ENCODE peak calls at places on chromosomes 5 and 9, in eight cellular contexts. F, K, W, Z, Y, O, T and I are unnamed samples. For H3K4me1, the result is how much of the 10 kb centered on the place peaks cover.

GRCh38 chr5:9198399-9198798 is 347.5 kb downstream of the SEMA5A start:
- DNase-seq in K (no peak), F (peak), O (no peak), Y (no peak), Z (no peak), W (no peak), T (no peak), I (no peak)

GRCh38 chr5:43613370-43613769 is 10.4 kb downstream of the NNT start:
- DNase-seq in T (no peak), F (no peak), Z (no peak), W (no peak), O (no peak), K (no peak), Y (no peak), I (no peak)

GRCh38 chr5:172646716-172647285 is 5.7 kb downstream of the NEURL1B start:
- DNase-seq in O (no peak), T (peak), Y (peak), W (peak), K (peak), F (no peak), Z (no peak), I (no peak)

GRCh38 chr9:136602193-136602885 is 56.5 kb upstream of the NOTCH1 start:
- DNase-seq in K (no peak), Y (peak), T (no peak), F (no peak), Z (no peak), W (no peak), O (no peak), I (no peak)

GRCh38 chr5:84088996-84089395 is 295.7 kb downstream of the EDIL3 start:
- DNase-seq in O (no peak), K (no peak), T (no peak), Z (no peak), W (no peak), Y (peak), F (peak), I (no peak)

GRCh38 chr9:95104088-95104960 is 213.2 kb downstream of the FANCC start:
- DNase-seq in T (no peak), W (no peak), O (no peak), K (no peak), Y (no peak), F (no peak), Z (no peak), I (no peak)

GRCh38 chr5:122156724-122157325 is 27.5 kb downstream of the ZNF474 start:
- DNase-seq in K (no peak), Y (no peak), T (no peak), W (no peak), Z (no peak), O (no peak), F (peak), I (no peak)

GRCh38 chr9:4617752-4618151 is 44.3 kb upstream of the PLPP6 start:
- DNase-seq in F (no peak), T (no peak), K (no peak), O (no peak), W (no peak), Y (no peak), Z (no peak), I (no peak)

GRCh38 chr5:79640571-79641055 is 28.4 kb downstream of the TENT2 start:
- DNase-seq in Y (no peak), T (no peak), K (no peak), Z (no peak), W (no peak), F (peak), O (no peak), I (no peak)

GRCh38 chr5:67361932-67362729 is 165.5 kb upstream of the CD180 start:
- DNase-seq in W (no peak), Y (no peak), O (no peak), Z (no peak), F (peak), T (no peak), K (no peak), I (no peak)

GRCh38 chr9:17900604-17901003 is 321.7 kb downstream of the SH3GL2 start:
- DNase-seq in O (no peak), K (no peak), Z (no peak), T (no peak), Y (no peak), F (peak), W (no peak), I (no peak)

GRCh38 chr9:8799231-8800014 is 999.8 kb upstream of the DMAC1 start:
- DNase-seq in Y (no peak), F (no peak), O (no peak), W (no peak), T (no peak), K (no peak), Z (no peak), I (no peak)

GRCh38 chr9:125591888-125592287 is 115.1 kb downstream of the MAPKAP1 start:
- DNase-seq in T (no peak), K (no peak), Y (no peak), Z (no peak), W (no peak), F (no peak), O (no peak), I (no peak)

GRCh38 chr9:134657666-134658377 is 16.2 kb downstream of the COL5A1 start:
- DNase-seq in O (no peak), F (no peak), Y (no peak), K (no peak), Z (no peak), T (peak), W (no peak), I (peak)
- H3K27ac ChIP-seq in O (no peak), F (no peak), Y (no peak), K (no peak), Z (peak), T (no peak), W (peak), I (peak)

GRCh38 chr5:100539519-100539918 is 4.3 kb downstream of the FAM174A start:
- DNase-seq in F (no peak), Z (no peak), O (no peak), K (no peak), Y (no peak), W (no peak), T (no peak), I (no peak)
- H3K4me3 ChIP-seq in F (no peak), Z (no peak), O (no peak), K (no peak), Y (no peak), W (no peak), T (no peak), I (no peak)

DNA sequence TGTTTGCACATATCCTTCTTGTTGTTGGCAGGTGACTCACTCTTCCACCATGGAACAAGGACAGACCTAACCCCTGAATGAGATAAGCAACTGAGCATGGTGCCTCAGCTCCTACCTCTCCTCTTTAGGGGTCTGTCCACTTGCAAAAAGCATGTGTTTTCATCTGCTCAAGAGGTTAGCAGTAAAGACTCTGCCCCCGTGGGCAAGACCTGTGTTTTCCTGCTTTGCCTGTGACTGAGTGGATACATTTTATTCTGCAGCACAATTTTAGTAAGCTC is 111.0 kb upstream of the LIFR start:
- DNase-seq in T (no peak), W (no peak), O (no peak), F (no peak), Z (no peak), K (no peak), Y (no peak), I (no peak)
- H3K4me1 ChIP-seq in T (under half), W (under half), O (under half), F (under half), Z (under half), K (under half), Y (under half), I (under half)

GRCh38 chr5:44830951-44831350 is 22.2 kb downstream of the MRPS30 start:
- DNase-seq in K (no peak), Y (no peak), Z (no peak), T (no peak), W (no peak), O (no peak), F (no peak), I (no peak)

GRCh38 chr5:44833249-44833648 is 24.5 kb downstream of the MRPS30 start:
- DNase-seq in F (no peak), K (no peak), O (no peak), Y (no peak), T (no peak), Z (no peak), W (no peak), I (no peak)

GRCh38 chr5:44827681-44828080 is 18.9 kb downstream of the MRPS30 start:
- DNase-seq in T (no peak), F (no peak), K (no peak), O (no peak), W (no peak), Y (no peak), Z (no peak), I (no peak)

DNA sequence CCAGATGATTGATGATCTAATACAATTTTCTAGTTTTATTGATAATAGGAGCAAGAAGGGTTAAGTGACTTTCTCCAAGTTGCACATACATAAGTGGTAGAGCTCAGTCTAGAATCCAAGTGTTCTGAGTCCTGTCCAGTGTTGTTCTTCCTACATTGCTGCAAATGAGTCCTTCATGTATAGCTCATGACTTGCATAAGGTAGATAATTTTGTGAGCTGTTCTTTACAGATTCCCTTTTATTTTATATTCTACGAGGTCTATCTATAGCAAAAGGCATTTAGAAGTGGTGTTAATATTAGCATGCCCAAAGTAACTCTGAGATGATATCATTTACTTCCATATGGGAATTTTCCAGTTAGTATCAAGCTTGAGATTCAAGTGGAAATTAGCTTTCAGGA is 20.0 kb downstream of the MRPS30 start:
- DNase-seq in Y (no peak), O (no peak), T (no peak), Z (no peak), K (no peak), W (no peak), F (no peak), I (no peak)
- H3K27ac ChIP-seq in Y (no peak), O (no peak), T (no peak), Z (no peak), K (no peak), W (no peak), F (no peak), I (no peak)

GRCh38 chr9:972512-973294 is 3.8 kb upstream of the DMRT3 start:
- DNase-seq in T (no peak), W (no peak), Z (no peak), K (no peak), O (no peak), F (no peak), Y (no peak), I (no peak)
- H3K4me3 ChIP-seq in T (peak), W (peak), Z (peak), K (no peak), O (no peak), F (no peak), Y (peak), I (peak)

GRCh38 chr9:6090272-6090671 is 74.8 kb upstream of the RANBP6 start:
- DNase-seq in F (no peak), O (no peak), Z (no peak), K (peak), T (no peak), Y (no peak), W (peak), I (no peak)

GRCh38 chr9:6080154-6080716 is 64.8 kb upstream of the RANBP6 start:
- DNase-seq in O (peak), K (peak), Z (peak), T (peak), W (peak), F (peak), Y (peak), I (peak)

GRCh38 chr9:6090811-6091210 is 75.4 kb upstream of the RANBP6 start:
- DNase-seq in Y (no peak), Z (no peak), O (no peak), K (no peak), W (no peak), F (no peak), T (no peak), I (no peak)

DNA sequence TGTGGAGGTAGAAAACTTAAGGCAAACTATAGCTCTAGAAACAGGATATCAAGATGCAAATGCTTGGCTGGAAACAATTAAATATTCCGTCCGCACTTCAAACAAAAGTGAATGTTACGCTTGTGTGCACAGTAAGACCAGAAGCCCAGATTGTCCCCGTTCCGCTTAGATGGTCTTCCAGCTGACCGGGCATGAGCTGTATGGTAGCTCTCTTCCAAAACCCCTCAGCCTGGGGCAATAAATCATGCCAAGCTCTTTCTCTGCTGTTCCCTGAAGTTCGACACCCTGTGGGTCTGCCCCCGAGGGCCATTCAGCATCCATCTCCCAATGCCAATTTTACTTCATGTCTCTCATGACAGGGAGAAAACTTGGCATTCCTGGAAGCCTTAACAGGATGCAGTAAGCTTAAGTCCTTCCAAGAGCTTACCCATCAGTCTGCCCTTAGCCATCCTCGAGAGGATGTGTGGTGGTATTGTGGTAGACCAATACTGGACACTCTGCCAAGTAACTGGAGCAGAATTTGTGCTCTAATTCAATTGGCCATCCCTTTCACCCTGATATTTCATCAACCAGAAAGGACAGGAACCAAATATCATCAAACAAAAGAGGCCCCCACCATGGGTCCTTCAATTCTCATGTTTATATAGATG is 70.7 kb upstream of the RANBP6 start:
- DNase-seq in T (no peak), K (no peak), W (no peak), F (no peak), Z (no peak), O (no peak), Y (no peak), I (no peak)
- H3K4me1 ChIP-seq in T (under half), K (under half), W (under half), F (under half), Z (under half), O (under half), Y (under half), I (under half)

GRCh38 chr9:71680189-71680983 is 87.9 kb downstream of the CEMIP2 start:
- DNase-seq in Z (no peak), O (no peak), K (no peak), F (peak), T (no peak), Y (no peak), W (no peak), I (no peak)
- H3K27ac ChIP-seq in Z (peak), O (no peak), K (peak), F (peak), T (peak), Y (peak), W (no peak), I (no peak)

GRCh38 chr5:10445352-10445751 is 3.7 kb downstream of the ROPN1L start:
- DNase-seq in W (no peak), K (no peak), Y (no peak), T (no peak), O (no peak), F (no peak), Z (no peak), I (no peak)

GRCh38 chr5:10441992-10442435 is 335 bp downstream of the ROPN1L start:
- DNase-seq in O (no peak), Z (no peak), K (no peak), F (no peak), T (no peak), Y (no peak), W (no peak), I (no peak)

GRCh38 chr5:10441083-10441991 is at the start of gene ROPN1L:
- DNase-seq in F (peak), W (peak), Z (peak), Y (peak), O (peak), T (peak), K (peak), I (peak)

GRCh38 chr5:10440367-10440990 is 1.2 kb upstream of the ROPN1L start:
- DNase-seq in K (no peak), O (no peak), Y (no peak), Z (no peak), F (no peak), T (no peak), W (no peak), I (no peak)

DNA sequence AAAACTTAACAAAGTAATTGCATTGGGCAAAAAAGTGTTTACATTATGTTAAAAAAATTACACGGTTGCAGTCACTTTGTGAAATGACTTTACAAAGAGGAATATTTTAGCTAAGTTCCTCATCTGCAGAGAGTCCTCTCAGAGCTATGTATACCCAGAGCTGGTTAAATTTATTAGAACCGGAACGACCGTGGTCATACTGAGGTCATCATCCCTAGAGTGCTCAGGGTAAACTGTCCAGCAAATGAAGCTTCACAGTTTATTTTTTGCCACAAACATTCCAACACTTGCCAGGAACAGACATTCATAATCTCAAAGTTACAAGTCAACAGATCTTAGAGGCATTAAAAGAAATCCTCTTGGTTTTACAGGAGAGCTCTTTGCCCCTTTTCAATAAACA is 902 bp downstream of the ROPN1L start:
- DNase-seq in Y (no peak), Z (no peak), K (no peak), T (no peak), W (no peak), O (no peak), F (peak), I (no peak)
- H3K4me3 ChIP-seq in Y (no peak), Z (peak), K (no peak), T (peak), W (peak), O (peak), F (no peak), I (peak)

DNA sequence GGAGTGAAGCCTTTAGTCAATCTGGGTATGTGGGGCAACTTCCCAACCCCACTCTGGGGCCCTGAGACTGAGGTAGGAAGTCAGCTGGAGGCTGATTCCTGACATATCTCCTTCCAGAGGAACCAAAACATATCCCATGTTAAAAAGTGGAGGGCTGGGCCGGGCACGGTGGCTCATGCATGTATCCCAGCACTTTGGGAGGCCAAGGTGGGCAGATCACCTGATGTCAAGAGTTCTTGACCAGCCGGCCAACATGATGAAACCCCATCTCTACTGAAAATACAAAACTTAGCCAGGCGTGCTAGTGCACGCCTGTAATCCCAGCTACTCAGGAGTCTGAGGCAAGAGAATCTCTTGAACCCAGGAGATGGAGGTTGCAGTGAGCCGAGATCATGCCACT is 44.0 kb downstream of the CXXC5 start:
- DNase-seq in F (no peak), Y (no peak), W (no peak), Z (no peak), K (no peak), O (no peak), T (no peak), I (no peak)
- H3K4me1 ChIP-seq in F (under half), Y (under half), W (under half), Z (half or more), K (half or more), O (under half), T (half or more), I (under half)